ENCODE peak calls at places on chromosomes 3 and 15, in five cellular contexts. R is neuronal stem cell, O is tibial nerve, S is Peyer's patch, W is neural progenitor cell. A is an unnamed sample.

GRCh38 chr15:65383456-65383855 is 5.7 kb upstream of the IGDCC3 start:
- DNase-seq in O (no peak), S (no peak), R (no peak), W (no peak), A (no peak)

GRCh38 chr3:52532838-52533622 is 627 bp downstream of the NT5DC2 start:
- DNase-seq in O (no peak), W (peak; percentile 79), R (peak; percentile 48), S (peak; percentile 61), A (peak; percentile 67)

GRCh38 chr3:108234387-108234957 is 12.2 kb upstream of the IFT57 start:
- DNase-seq in S (no peak), O (no peak), W (no peak), R (no peak), A (no peak)

GRCh38 chr15:79453446-79453845 is 21.3 kb downstream of the MINAR1 start:
- DNase-seq in W (no peak), O (no peak), R (no peak), S (no peak), A (no peak)

GRCh38 chr15:86664581-86664980 is 584.9 kb downstream of the AGBL1 start:
- DNase-seq in W (no peak), O (no peak), R (no peak), S (no peak), A (no peak)

GRCh38 chr3:72797773-72798543 is 50.3 kb downstream of the SHQ1 start:
- DNase-seq in S (peak; percentile 59), R (no peak), O (no peak), W (peak; percentile 31), A (peak; percentile 22)

GRCh38 chr3:153980252-153980590 is 141.0 kb upstream of the ARHGEF26 start:
- DNase-seq in W (no peak), O (no peak), R (no peak), S (peak; percentile 71), A (no peak)

GRCh38 chr3:127124135-127124534 is 68.8 kb upstream of the PRR23E start:
- DNase-seq in S (no peak), O (no peak), W (peak; percentile 54), R (no peak), A (no peak)

GRCh38 chr3:44991326-44991725 is 15.3 kb downstream of the EXOSC7 start:
- DNase-seq in R (no peak), O (no peak), S (no peak), W (no peak), A (no peak)

GRCh38 chr15:56052389-56053045 is 59.1 kb upstream of the NEDD4 start:
- DNase-seq in S (no peak), W (peak; percentile 50), O (no peak), R (no peak), A (no peak)

GRCh38 chr3:170058127-170058526 is 20.3 kb downstream of the GPR160 start:
- DNase-seq in O (no peak), S (no peak), R (no peak), W (no peak), A (no peak)

GRCh38 chr15:95799286-95800187 is 531.0 kb upstream of the NR2F2 start:
- DNase-seq in S (no peak), W (no peak), O (no peak), R (no peak), A (no peak)

GRCh38 chr3:79040701-79041100 is 727.1 kb downstream of the ROBO1 start:
- DNase-seq in S (no peak), O (no peak), R (no peak), W (no peak), A (no peak)

GRCh38 chr3:126540946-126541627 is 17.1 kb downstream of the CHST13 start:
- DNase-seq in S (peak; percentile 32), W (no peak), R (no peak), O (peak; percentile 1), A (peak; percentile 1)

GRCh38 chr3:71490692-71491091 is 92.8 kb downstream of the FOXP1 start:
- DNase-seq in W (no peak), S (no peak), O (no peak), R (no peak), A (no peak)

GRCh38 chr3:159732172-159733111 is 256.2 kb upstream of the IL12A start:
- DNase-seq in R (peak; percentile 24), S (no peak), O (no peak), W (peak; percentile 53), A (no peak)

GRCh38 chr3:195057716-195058115 is 213.2 kb downstream of the XXYLT1 start:
- DNase-seq in O (no peak), R (no peak), W (no peak), S (peak; percentile 16), A (no peak)

GRCh38 chr15:51938286-51938685 is 33.3 kb downstream of the LEO1 start:
- DNase-seq in S (no peak), W (no peak), O (no peak), R (no peak), A (no peak)

GRCh38 chr3:126553284-126553811 is 5.4 kb downstream of the C3orf22 start:
- DNase-seq in W (no peak), R (no peak), S (peak; percentile 24), O (no peak), A (no peak)

GRCh38 chr15:57551717-57552677 is 39.7 kb upstream of the MYZAP start:
- DNase-seq in S (no peak), W (peak; percentile 82), R (peak; percentile 73), O (no peak), A (no peak)

GRCh38 chr3:96449803-96450202 is 364.6 kb upstream of the EPHA6 start:
- DNase-seq in R (peak; percentile 1), O (no peak), W (peak; percentile 11), S (no peak), A (no peak)

GRCh38 chr15:37081985-37082384 is 18.4 kb downstream of the MEIS2 start:
- DNase-seq in R (no peak), W (no peak), O (no peak), S (no peak), A (no peak)

GRCh38 chr15:41936649-41937567 is 35.4 kb downstream of the EHD4 start:
- DNase-seq in S (no peak), O (no peak), W (no peak), R (no peak), A (no peak)

GRCh38 chr3:159929181-159929893 is 59.3 kb upstream of the IL12A start:
- DNase-seq in W (no peak), R (no peak), S (no peak), O (no peak), A (no peak)

GRCh38 chr15:87167706-87168105 is 1088.0 kb downstream of the AGBL1 start:
- DNase-seq in R (no peak), O (no peak), W (no peak), S (no peak), A (no peak)

GRCh38 chr3:47008851-47009224 is 29.4 kb downstream of the NBEAL2 start:
- DNase-seq in R (no peak), O (no peak), W (no peak), S (no peak), A (no peak)

GRCh38 chr15:39195988-39196486 is 384.8 kb upstream of the THBS1 start:
- DNase-seq in W (no peak), S (no peak), O (no peak), R (no peak), A (no peak)

GRCh38 chr3:71066356-71066755 is 517.2 kb downstream of the FOXP1 start:
- DNase-seq in R (no peak), W (no peak), S (no peak), O (no peak), A (no peak)

GRCh38 chr3:156657440-156657839 is 16.9 kb upstream of the TIPARP start:
- DNase-seq in S (no peak), W (no peak), R (no peak), O (no peak), A (no peak)

GRCh38 chr15:100167884-100168375 is 173.8 kb downstream of the ADAMTS17 start:
- DNase-seq in W (no peak), R (no peak), O (no peak), S (no peak), A (no peak)

DNA sequence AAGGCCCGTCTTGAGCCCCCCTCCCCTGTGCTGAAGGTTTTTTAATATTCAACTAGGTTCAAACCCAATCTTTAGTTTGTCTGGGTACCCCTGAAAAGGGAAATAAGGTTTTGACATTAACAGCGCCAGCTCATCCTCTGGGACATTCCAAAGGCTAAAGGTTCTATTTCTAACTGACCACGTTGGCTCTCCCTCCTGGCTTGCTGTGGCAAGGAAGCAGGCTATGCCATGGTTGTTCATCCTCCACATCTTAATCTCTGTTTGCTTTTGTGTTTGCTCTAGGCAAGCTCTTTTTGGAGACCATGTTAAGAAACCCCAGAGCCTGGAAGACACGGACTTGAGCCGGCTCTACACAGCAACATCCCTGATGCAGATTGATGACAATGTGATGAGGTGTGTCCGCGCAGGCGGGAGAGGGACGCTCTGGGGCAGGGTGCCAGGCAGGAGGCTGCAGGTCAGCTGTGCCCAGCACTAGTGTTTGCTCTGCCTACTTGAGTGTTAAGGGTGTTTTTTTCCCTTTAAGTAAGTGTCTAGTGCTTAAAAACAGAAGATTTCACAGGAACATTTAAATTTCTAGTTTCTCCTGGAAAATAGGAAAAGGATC is 33.4 kb downstream of the RLBP1 start:
- DNase-seq in O (no peak), S (no peak), W (no peak), R (no peak), A (no peak)
- H3K4me1 ChIP-seq in O (no peaks in the 10 kb centered on the region), S (no peaks in the 10 kb centered on the region), W (no peaks in the 10 kb centered on the region), R (no peaks in the 10 kb centered on the region), A (peaks cover 5% of the 10 kb centered on the region)

DNA sequence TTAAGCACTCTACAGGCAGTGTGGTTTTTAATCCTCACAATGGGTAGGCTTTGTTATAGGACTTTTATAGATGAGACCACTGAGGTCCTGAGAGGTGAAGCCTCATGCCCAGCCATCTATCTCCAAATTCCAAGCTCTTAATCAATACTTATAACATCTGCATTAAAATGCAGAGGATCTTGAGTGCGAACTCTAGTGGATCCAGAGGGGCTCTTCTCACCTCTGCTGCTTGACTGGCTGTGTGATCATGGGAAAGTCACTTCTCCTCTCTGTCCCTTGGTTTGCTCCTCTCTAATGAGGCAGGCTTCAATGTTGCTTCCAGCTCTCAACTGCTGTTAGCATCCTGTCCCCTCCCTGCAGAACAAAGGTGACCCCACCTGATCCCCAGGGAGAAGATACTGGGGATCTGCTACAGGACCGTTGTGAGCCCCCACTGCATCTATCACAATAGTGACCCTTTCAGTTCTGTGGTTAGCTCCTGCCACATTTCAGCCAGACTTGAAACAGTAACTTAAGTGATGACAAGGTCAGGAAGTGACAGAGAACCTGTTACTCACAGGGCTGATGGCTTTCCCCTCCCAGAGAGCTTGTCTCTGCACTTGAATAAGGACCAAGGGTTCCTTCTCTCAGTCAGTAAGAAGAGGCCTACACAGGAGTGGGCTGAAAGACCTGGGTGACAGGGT is 1.3 kb downstream of the SLC27A2 start:
- DNase-seq in S (no peak), R (no peak), W (no peak), O (no peak), A (no peak)
- H3K27ac ChIP-seq in S (no peak overlapping the region), R (no peak overlapping the region), W (no peak overlapping the region), O (no peak overlapping the region), A (no peak overlapping the region)

GRCh38 chr3:38170722-38171121 is 5.4 kb downstream of the OXSR1 start:
- DNase-seq in S (no peak), R (no peak), O (no peak), W (no peak), A (no peak)
- H3K4me1 ChIP-seq in S (no peaks in the 10 kb centered on the region), R (peaks cover 2% of the 10 kb centered on the region), O (no peaks in the 10 kb centered on the region), W (peaks cover 11% of the 10 kb centered on the region), A (peaks cover 7% of the 10 kb centered on the region)

DNA sequence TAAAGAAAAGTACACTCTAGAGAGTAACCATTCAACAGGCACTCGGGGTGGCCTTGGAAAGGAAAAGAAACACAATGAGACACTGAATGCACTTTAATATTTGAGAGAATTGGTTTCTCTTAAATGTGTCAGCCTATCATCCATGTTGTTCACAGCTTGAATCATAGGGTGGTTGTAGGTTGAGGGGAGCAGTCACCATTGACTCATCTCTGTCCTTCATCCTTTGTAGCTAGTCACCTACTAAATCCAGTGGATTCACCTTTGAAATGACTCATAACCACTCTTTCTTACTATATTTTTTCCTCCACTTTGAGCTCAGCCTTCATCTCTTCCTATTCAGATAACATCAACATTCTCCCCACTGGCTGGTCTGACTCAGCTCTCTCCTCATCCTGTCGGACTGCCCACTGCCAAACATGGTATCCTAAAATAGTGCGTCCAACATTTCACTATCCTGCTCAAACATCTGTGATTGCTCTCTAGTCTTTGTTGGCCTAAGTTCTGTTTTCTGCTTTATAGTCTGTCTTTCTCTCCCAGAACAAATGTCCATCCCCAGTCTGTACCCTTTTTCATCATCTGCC is 182.7 kb upstream of the GADL1 start:
- DNase-seq in R (no peak), S (no peak), W (no peak), O (no peak), A (no peak)
- H3K27ac ChIP-seq in R (no peak overlapping the region), S (no peak overlapping the region), W (no peak overlapping the region), O (no peak overlapping the region), A (no peak overlapping the region)

A was measured in pancreas.